ENCODE peak calls at places on chromosomes 1 and 21, in five cellular contexts. One of them, this sample, is unnamed.

GRCh38 chr1:233170741-233171140 is 124.8 kb downstream of the PCNX2 start:
- DNase-seq in EL: no peak
- DNase-seq in activated naive CD4-positive, alpha-beta T cell: no peak
- DNase-seq in 8988T: no peak
- DNase-seq in D341Med: no peak
- DNase-seq in this sample: no peak

GRCh38 chr1:52364235-52364839 is 1.7 kb downstream of the CC2D1B start:
- DNase-seq in EL: no peak
- DNase-seq in activated naive CD4-positive, alpha-beta T cell: no peak
- DNase-seq in 8988T: no peak
- DNase-seq in D341Med: no peak
- DNase-seq in this sample: no peak

GRCh38 chr1:185010361-185010760 is 35.0 kb upstream of the RNF2 start:
- DNase-seq in EL: no peak
- DNase-seq in activated naive CD4-positive, alpha-beta T cell: no peak
- DNase-seq in 8988T: no peak
- DNase-seq in D341Med: no peak
- DNase-seq in this sample: no peak

GRCh38 chr1:44371206-44371605 is 16.1 kb upstream of the ERI3 start:
- DNase-seq in EL: no peak
- DNase-seq in activated naive CD4-positive, alpha-beta T cell: no peak
- DNase-seq in 8988T: no peak
- DNase-seq in D341Med: no peak
- DNase-seq in this sample: no peak

GRCh38 chr1:6001992-6002576 is 9.9 kb upstream of the NPHP4 start:
- DNase-seq in EL: no peak
- DNase-seq in activated naive CD4-positive, alpha-beta T cell: no peak
- DNase-seq in 8988T: no peak
- DNase-seq in D341Med: peak; percentile 71
- DNase-seq in this sample: peak; percentile 10

GRCh38 chr1:114956570-114956969 is 73.1 kb upstream of the TSHB start:
- DNase-seq in EL: peak; percentile 9
- DNase-seq in activated naive CD4-positive, alpha-beta T cell: no peak
- DNase-seq in 8988T: no peak
- DNase-seq in D341Med: no peak
- DNase-seq in this sample: peak; percentile 70

GRCh38 chr1:7265771-7266371 is 480.6 kb downstream of the CAMTA1 start:
- DNase-seq in EL: peak; percentile 90
- DNase-seq in activated naive CD4-positive, alpha-beta T cell: no peak
- DNase-seq in 8988T: peak; percentile 34
- DNase-seq in D341Med: no peak
- DNase-seq in this sample: peak; percentile 97

GRCh38 chr1:220076861-220077762 is 12.5 kb downstream of the BPNT1 start:
- DNase-seq in EL: no peak
- DNase-seq in activated naive CD4-positive, alpha-beta T cell: no peak
- DNase-seq in 8988T: no peak
- DNase-seq in D341Med: no peak
- DNase-seq in this sample: no peak

GRCh38 chr1:10906866-10907519 is 105.5 kb upstream of the TARDBP start:
- DNase-seq in EL: no peak
- DNase-seq in activated naive CD4-positive, alpha-beta T cell: no peak
- DNase-seq in 8988T: no peak
- DNase-seq in D341Med: peak; percentile 13
- DNase-seq in this sample: peak; percentile 42

GRCh38 chr1:241401156-241401555 is 44.2 kb upstream of the RGS7 start:
- DNase-seq in EL: no peak
- DNase-seq in activated naive CD4-positive, alpha-beta T cell: no peak
- DNase-seq in 8988T: no peak
- DNase-seq in D341Med: no peak
- DNase-seq in this sample: no peak

GRCh38 chr21:42460391-42461184 is 35.4 kb downstream of the RSPH1 start:
- DNase-seq in EL: no peak
- DNase-seq in activated naive CD4-positive, alpha-beta T cell: peak; percentile 23
- DNase-seq in 8988T: no peak
- DNase-seq in D341Med: no peak
- DNase-seq in this sample: no peak

GRCh38 chr1:53369761-53370160 is 41.9 kb upstream of the LRP8 start:
- DNase-seq in EL: no peak
- DNase-seq in activated naive CD4-positive, alpha-beta T cell: no peak
- DNase-seq in 8988T: no peak
- DNase-seq in D341Med: peak; percentile 10
- DNase-seq in this sample: no peak

GRCh38 chr1:175166746-175167145 is 25.8 kb downstream of the KIAA0040 start:
- DNase-seq in EL: no peak
- DNase-seq in activated naive CD4-positive, alpha-beta T cell: no peak
- DNase-seq in 8988T: no peak
- DNase-seq in D341Med: no peak
- DNase-seq in this sample: no peak

GRCh38 chr1:215147024-215147423 is 64.5 kb downstream of the KCNK2 start:
- DNase-seq in EL: no peak
- DNase-seq in activated naive CD4-positive, alpha-beta T cell: no peak
- DNase-seq in 8988T: no peak
- DNase-seq in D341Med: no peak
- DNase-seq in this sample: no peak

GRCh38 chr1:110387048-110387748 is 3.6 kb downstream of the SLC16A4 start:
- DNase-seq in EL: no peak
- DNase-seq in activated naive CD4-positive, alpha-beta T cell: no peak
- DNase-seq in 8988T: no peak
- DNase-seq in D341Med: no peak
- DNase-seq in this sample: no peak

GRCh38 chr1:50735443-50735842 is 224.6 kb downstream of the FAF1 start:
- DNase-seq in EL: peak; percentile 28
- DNase-seq in activated naive CD4-positive, alpha-beta T cell: no peak
- DNase-seq in 8988T: no peak
- DNase-seq in D341Med: peak; percentile 22
- DNase-seq in this sample: peak; percentile 46

GRCh38 chr1:170864784-170865538 is 70.4 kb upstream of the MROH9 start:
- DNase-seq in EL: no peak
- DNase-seq in activated naive CD4-positive, alpha-beta T cell: no peak
- DNase-seq in 8988T: no peak
- DNase-seq in D341Med: no peak
- DNase-seq in this sample: no peak

GRCh38 chr1:40439247-40439646 is 11.0 kb upstream of the ZFP69B start:
- DNase-seq in EL: no peak
- DNase-seq in activated naive CD4-positive, alpha-beta T cell: no peak
- DNase-seq in 8988T: no peak
- DNase-seq in D341Med: no peak
- DNase-seq in this sample: peak; percentile 38

GRCh38 chr1:30513396-30514136 is 209.8 kb downstream of the MATN1 start:
- DNase-seq in EL: no peak
- DNase-seq in activated naive CD4-positive, alpha-beta T cell: no peak
- DNase-seq in 8988T: no peak
- DNase-seq in D341Med: peak; percentile 5
- DNase-seq in this sample: no peak

GRCh38 chr1:119968068-119968492 is 71.8 kb upstream of the ADAM30 start:
- DNase-seq in EL: peak; percentile 60
- DNase-seq in activated naive CD4-positive, alpha-beta T cell: peak; percentile 58
- DNase-seq in 8988T: no peak
- DNase-seq in D341Med: peak; percentile 58
- DNase-seq in this sample: peak; percentile 75

GRCh38 chr1:154386643-154387352 is 18.3 kb upstream of the IL6R start:
- DNase-seq in EL: peak; percentile 8
- DNase-seq in activated naive CD4-positive, alpha-beta T cell: peak; percentile 50
- DNase-seq in 8988T: no peak
- DNase-seq in D341Med: no peak
- DNase-seq in this sample: no peak

GRCh38 chr1:60137406-60137805 is 63.8 kb upstream of the C1orf87 start:
- DNase-seq in EL: no peak
- DNase-seq in activated naive CD4-positive, alpha-beta T cell: no peak
- DNase-seq in 8988T: no peak
- DNase-seq in D341Med: no peak
- DNase-seq in this sample: no peak

GRCh38 chr1:7043729-7044470 is 258.6 kb downstream of the CAMTA1 start:
- DNase-seq in EL: no peak
- DNase-seq in activated naive CD4-positive, alpha-beta T cell: no peak
- DNase-seq in 8988T: no peak
- DNase-seq in D341Med: no peak
- DNase-seq in this sample: no peak

GRCh38 chr1:23574265-23574754 is 15.0 kb upstream of the ID3 start:
- DNase-seq in EL: no peak
- DNase-seq in activated naive CD4-positive, alpha-beta T cell: no peak
- DNase-seq in 8988T: no peak
- DNase-seq in D341Med: no peak
- DNase-seq in this sample: no peak

GRCh38 chr21:38822754-38823374 is 17.1 kb downstream of the ETS2 start:
- DNase-seq in EL: no peak
- DNase-seq in activated naive CD4-positive, alpha-beta T cell: no peak
- DNase-seq in 8988T: no peak
- DNase-seq in D341Med: no peak
- DNase-seq in this sample: no peak

GRCh38 chr1:217315346-217315745 is 315.5 kb downstream of the GPATCH2 start:
- DNase-seq in EL: peak; percentile 40
- DNase-seq in activated naive CD4-positive, alpha-beta T cell: no peak
- DNase-seq in 8988T: no peak
- DNase-seq in D341Med: no peak
- DNase-seq in this sample: peak; percentile 75

GRCh38 chr1:12201343-12202189 is 28.3 kb upstream of the VPS13D start:
- DNase-seq in EL: no peak
- DNase-seq in activated naive CD4-positive, alpha-beta T cell: no peak
- DNase-seq in 8988T: no peak
- DNase-seq in D341Med: no peak
- DNase-seq in this sample: no peak

GRCh38 chr1:154325583-154326545 is 539 bp downstream of the ATP8B2 start:
- DNase-seq in EL: peak; percentile 90
- DNase-seq in activated naive CD4-positive, alpha-beta T cell: no peak
- DNase-seq in 8988T: peak; percentile 93
- DNase-seq in D341Med: peak; percentile 86
- DNase-seq in this sample: peak; percentile 51

GRCh38 chr1:240591552-240591951 is 20.4 kb downstream of the GREM2 start:
- DNase-seq in EL: no peak
- DNase-seq in activated naive CD4-positive, alpha-beta T cell: no peak
- DNase-seq in 8988T: no peak
- DNase-seq in D341Med: no peak
- DNase-seq in this sample: no peak

GRCh38 chr21:41429305-41429704 is 3.3 kb downstream of the MX1 start:
- DNase-seq in EL: no peak
- DNase-seq in activated naive CD4-positive, alpha-beta T cell: no peak
- DNase-seq in 8988T: no peak
- DNase-seq in D341Med: no peak
- DNase-seq in this sample: no peak

GRCh38 chr1:205475855-205476254 is 20.0 kb upstream of the BLACAT1 start:
- DNase-seq in EL: no peak
- DNase-seq in activated naive CD4-positive, alpha-beta T cell: no peak
- DNase-seq in 8988T: no peak
- DNase-seq in D341Med: no peak
- DNase-seq in this sample: no peak

GRCh38 chr1:1403543-1404112 is 3.5 kb downstream of the MRPL20 start:
- DNase-seq in EL: no peak
- DNase-seq in activated naive CD4-positive, alpha-beta T cell: no peak
- DNase-seq in 8988T: no peak
- DNase-seq in D341Med: no peak
- DNase-seq in this sample: no peak